ENCODE peak calls at places on chromosome 18, in nine cellular contexts. W is cardiac muscle cell, Z is prostate gland, U is stomach, J is right lobe of liver, R is iPS DF 6.9, V is kidney epithelial cell, X is endothelial cell of umbilical vein, C is body of pancreas. D is an unnamed sample. For H3K36me3, the result is how much of the 10 kb centered on the place peaks cover.

GRCh38 chr18:11052800-11053199 is 96.6 kb downstream of the PIEZO2 start:
- DNase-seq in J (no peak), U (no peak), Z (no peak), W (no peak), C (no peak), V (no peak), R (no peak), X (no peak), D (no peak)

GRCh38 chr18:42233908-42234307 is 278.9 kb downstream of the PIK3C3 start:
- DNase-seq in V (no peak), R (no peak), J (no peak), W (no peak), U (no peak), X (no peak), C (no peak), Z (no peak), D (no peak)

GRCh38 chr18:36718705-36719328 is 110.0 kb downstream of the TPGS2 start:
- DNase-seq in Z (no peak), C (no peak), W (no peak), V (no peak), U (no peak), R (no peak), X (no peak), J (no peak), D (no peak)

GRCh38 chr18:11983592-11983991 is 2.3 kb downstream of the IMPA2 start:
- DNase-seq in Z (no peak), R (no peak), U (no peak), J (no peak), W (no peak), C (peak), V (no peak), X (no peak), D (peak)

GRCh38 chr18:6592522-6592921 is 137.0 kb upstream of the ARHGAP28 start:
- DNase-seq in J (no peak), V (no peak), X (no peak), R (no peak), C (no peak), U (no peak), W (no peak), Z (no peak), D (no peak)

GRCh38 chr18:72991379-72991778 is 123.6 kb upstream of the NETO1 start:
- DNase-seq in J (no peak), V (no peak), R (no peak), X (no peak), Z (no peak), C (no peak), W (no peak), U (no peak), D (no peak)

GRCh38 chr18:41126541-41127235 is 828.3 kb upstream of the PIK3C3 start:
- DNase-seq in C (no peak), Z (no peak), W (no peak), R (no peak), J (no peak), V (peak), X (peak), U (no peak), D (no peak)

GRCh38 chr18:76573325-76574025 is 78.4 kb upstream of the ZNF516 start:
- DNase-seq in U (no peak), W (no peak), R (no peak), X (no peak), V (no peak), Z (no peak), C (no peak), J (peak), D (no peak)

GRCh38 chr18:7158201-7158600 is 40.6 kb upstream of the LAMA1 start:
- DNase-seq in J (no peak), V (no peak), Z (no peak), C (no peak), X (no peak), W (no peak), R (no peak), U (no peak), D (no peak)

GRCh38 chr18:1475867-1476266 is 571.2 kb downstream of the ADCYAP1 start:
- DNase-seq in J (no peak), X (no peak), W (no peak), U (no peak), C (no peak), V (no peak), R (no peak), Z (no peak), D (no peak)

GRCh38 chr18:45688834-45689233 is 35.1 kb upstream of the SLC14A1 start:
- DNase-seq in J (no peak), X (no peak), V (no peak), R (no peak), U (no peak), C (no peak), W (no peak), Z (no peak), D (no peak)

GRCh38 chr18:28588884-28589549 is 412.1 kb upstream of the CDH2 start:
- DNase-seq in Z (no peak), V (no peak), C (no peak), U (no peak), J (no peak), R (no peak), X (no peak), W (no peak), D (no peak)

GRCh38 chr18:37691162-37691561 is 125.6 kb upstream of the CELF4 start:
- DNase-seq in U (no peak), R (no peak), C (no peak), W (no peak), J (no peak), Z (no peak), V (no peak), X (no peak), D (no peak)

DNA sequence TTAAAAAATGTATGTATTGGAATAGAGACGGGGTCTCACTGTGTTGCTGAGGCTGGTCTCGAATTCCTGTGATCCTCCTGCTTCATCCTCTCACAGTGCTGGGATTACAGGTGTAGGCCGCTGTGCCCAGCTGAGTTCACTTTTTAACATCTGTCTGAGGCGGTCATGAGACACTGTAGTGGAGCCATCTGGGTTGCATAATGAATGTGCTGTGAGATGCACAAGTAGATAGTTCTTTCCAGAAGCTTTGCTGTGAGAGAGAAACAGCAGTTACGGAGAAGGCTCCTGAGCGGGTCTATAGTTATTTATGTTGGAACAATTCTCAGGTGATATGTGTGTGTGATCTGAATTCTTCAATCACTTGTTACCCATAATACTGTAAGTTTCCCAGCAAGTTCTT is 3.1 kb downstream of the RMC1 start:
- DNase-seq in X (no peak), R (no peak), C (no peak), U (no peak), Z (no peak), V (no peak), W (no peak), J (no peak), D (no peak)
- H3K36me3 ChIP-seq in X (under half), R (under half), C (under half), U (under half), Z (under half), V (under half), W (under half), J (under half), D (under half)

GRCh38 chr18:31880186-31880898 is 62.6 kb downstream of the TRAPPC8 start:
- DNase-seq in C (no peak), J (no peak), U (no peak), Z (no peak), R (no peak), V (no peak), W (no peak), X (no peak), D (no peak)
- H3K36me3 ChIP-seq in C (under half), J (under half), U (under half), Z (under half), R (under half), V (under half), W (under half), X (under half), D (half or more)

DNA sequence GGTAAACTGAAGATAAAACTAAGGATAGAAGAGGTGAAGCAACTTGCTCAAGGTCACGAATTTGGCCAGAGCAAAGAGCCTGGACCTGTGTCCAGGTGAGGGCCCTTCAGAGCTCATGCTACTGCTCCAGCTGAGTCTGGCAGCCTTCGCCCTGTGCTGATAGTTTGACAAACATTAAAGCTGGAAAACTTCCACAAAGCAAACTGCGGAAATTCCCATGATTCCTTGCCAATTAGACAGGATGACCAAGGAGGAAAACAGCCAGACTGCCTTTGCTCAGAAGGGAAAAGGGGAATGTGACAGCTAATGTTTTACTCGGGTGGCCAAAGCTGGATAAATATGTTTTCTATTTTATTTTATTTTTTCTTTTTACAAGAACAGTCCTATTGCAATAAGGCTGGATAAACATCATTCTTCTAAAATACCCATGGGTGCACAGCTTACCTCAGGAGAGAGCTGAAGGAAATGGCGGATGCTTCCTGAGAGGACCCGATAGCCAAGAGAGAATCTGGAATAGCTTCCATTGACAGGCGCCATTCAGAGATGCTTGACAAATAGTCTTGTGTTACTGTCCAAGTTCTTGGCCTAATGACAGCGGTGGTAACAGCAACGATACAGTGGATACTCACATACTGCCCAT is 5.3 kb upstream of the CTAGE1 start:
- DNase-seq in V (no peak), W (no peak), C (peak), J (peak), Z (peak), U (peak), R (no peak), X (peak), D (no peak)
- H3K36me3 ChIP-seq in V (under half), W (under half), C (under half), J (under half), Z (under half), U (under half), R (under half), X (under half), D (under half)

GRCh38 chr18:74514860-74515495 is 18.8 kb downstream of the CNDP2 start:
- DNase-seq in V (no peak), W (no peak), J (no peak), Z (no peak), C (no peak), U (peak), X (no peak), R (no peak), D (no peak)
- H3K36me3 ChIP-seq in V (under half), W (under half), J (under half), Z (under half), C (under half), U (half or more), X (under half), R (half or more), D (half or more)

GRCh38 chr18:8627540-8627939 is 18.3 kb downstream of the RAB12 start:
- DNase-seq in J (no peak), Z (no peak), C (no peak), X (no peak), U (no peak), V (no peak), W (no peak), R (no peak), D (no peak)
- H3K36me3 ChIP-seq in J (under half), Z (under half), C (under half), X (under half), U (under half), V (under half), W (under half), R (under half), D (half or more)

GRCh38 chr18:4593895-4594294 is 138.8 kb upstream of the DLGAP1 start:
- DNase-seq in R (no peak), X (no peak), U (no peak), Z (no peak), J (no peak), C (no peak), W (no peak), V (no peak), D (no peak)

GRCh38 chr18:4603955-4604354 is 148.8 kb upstream of the DLGAP1 start:
- DNase-seq in V (no peak), W (peak), J (no peak), R (no peak), Z (no peak), C (no peak), X (no peak), U (no peak), D (peak)

GRCh38 chr18:4605222-4605621 is 150.1 kb upstream of the DLGAP1 start:
- DNase-seq in R (no peak), X (no peak), V (no peak), C (no peak), J (no peak), W (no peak), U (no peak), Z (no peak), D (no peak)

GRCh38 chr18:4599312-4599711 is 144.2 kb upstream of the DLGAP1 start:
- DNase-seq in X (no peak), C (no peak), V (no peak), R (no peak), Z (no peak), J (no peak), W (no peak), U (no peak), D (peak)
- H3K36me3 ChIP-seq in X (under half), C (under half), V (under half), R (under half), Z (under half), J (under half), W (under half), U (under half), D (under half)

DNA sequence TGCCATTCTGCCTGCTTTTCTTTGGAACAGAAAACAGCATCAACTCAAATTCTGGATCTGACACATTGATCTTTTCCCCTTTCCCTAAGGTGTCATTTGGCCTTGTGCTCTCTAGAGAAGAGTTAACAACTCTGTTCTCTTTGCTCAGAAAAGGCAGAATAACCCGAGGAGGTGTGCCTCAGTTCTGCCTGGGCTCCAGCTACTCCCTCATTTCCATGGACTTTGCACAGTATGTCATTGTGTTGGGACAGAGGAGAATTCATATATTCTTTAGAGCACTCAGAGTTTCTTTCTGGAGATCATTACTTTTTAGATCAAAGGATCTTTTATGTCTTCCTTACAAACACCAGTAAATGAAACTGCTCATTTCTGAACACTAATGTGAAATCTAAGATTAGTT is 249.1 kb downstream of the PHLPP1 start:
- DNase-seq in Z (no peak), C (no peak), V (no peak), J (no peak), R (no peak), X (no peak), W (no peak), U (no peak), D (no peak)
- H3K36me3 ChIP-seq in Z (under half), C (under half), V (under half), J (under half), R (under half), X (under half), W (under half), U (under half), D (under half)

DNA sequence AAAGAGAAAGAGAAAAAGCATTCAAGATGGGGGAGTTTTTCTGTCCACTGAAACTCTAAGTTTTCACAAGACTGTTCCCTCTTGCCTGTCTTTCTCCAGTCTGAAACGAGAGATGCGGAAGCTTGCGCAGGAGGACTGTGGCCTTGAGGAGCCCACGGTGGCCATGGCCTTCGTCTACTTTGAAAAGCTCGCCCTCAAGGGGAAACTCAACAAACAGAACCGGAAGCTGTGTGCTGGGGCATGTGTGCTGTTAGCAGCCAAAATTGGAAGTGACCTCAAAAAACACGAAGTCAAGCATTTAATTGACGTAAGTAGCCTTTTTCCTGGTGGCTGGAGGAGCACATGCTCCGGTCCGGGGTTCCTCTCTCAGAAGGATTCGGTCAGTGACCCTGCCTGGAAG is 118.3 kb downstream of the CABLES1 start:
- DNase-seq in U (no peak), Z (no peak), J (no peak), R (no peak), X (no peak), W (no peak), C (no peak), V (no peak), D (no peak)
- H3K36me3 ChIP-seq in U (under half), Z (under half), J (under half), R (under half), X (under half), W (under half), C (under half), V (under half), D (under half)

GRCh38 chr18:26052497-26052896 is 37.9 kb downstream of the SS18 start:
- DNase-seq in W (no peak), J (no peak), R (no peak), U (no peak), Z (no peak), X (no peak), V (no peak), C (no peak), D (no peak)

GRCh38 chr18:26051845-26052244 is 38.6 kb downstream of the SS18 start:
- DNase-seq in X (peak), W (no peak), R (no peak), V (no peak), J (no peak), C (no peak), Z (no peak), U (no peak), D (no peak)

GRCh38 chr18:26059357-26059756 is 31.1 kb downstream of the SS18 start:
- DNase-seq in C (no peak), R (no peak), J (no peak), X (no peak), W (peak), V (no peak), U (no peak), Z (no peak), D (no peak)

GRCh38 chr18:26056291-26056690 is 34.1 kb downstream of the SS18 start:
- DNase-seq in X (no peak), J (no peak), W (no peak), Z (no peak), R (no peak), C (no peak), U (no peak), V (no peak), D (no peak)

DNA sequence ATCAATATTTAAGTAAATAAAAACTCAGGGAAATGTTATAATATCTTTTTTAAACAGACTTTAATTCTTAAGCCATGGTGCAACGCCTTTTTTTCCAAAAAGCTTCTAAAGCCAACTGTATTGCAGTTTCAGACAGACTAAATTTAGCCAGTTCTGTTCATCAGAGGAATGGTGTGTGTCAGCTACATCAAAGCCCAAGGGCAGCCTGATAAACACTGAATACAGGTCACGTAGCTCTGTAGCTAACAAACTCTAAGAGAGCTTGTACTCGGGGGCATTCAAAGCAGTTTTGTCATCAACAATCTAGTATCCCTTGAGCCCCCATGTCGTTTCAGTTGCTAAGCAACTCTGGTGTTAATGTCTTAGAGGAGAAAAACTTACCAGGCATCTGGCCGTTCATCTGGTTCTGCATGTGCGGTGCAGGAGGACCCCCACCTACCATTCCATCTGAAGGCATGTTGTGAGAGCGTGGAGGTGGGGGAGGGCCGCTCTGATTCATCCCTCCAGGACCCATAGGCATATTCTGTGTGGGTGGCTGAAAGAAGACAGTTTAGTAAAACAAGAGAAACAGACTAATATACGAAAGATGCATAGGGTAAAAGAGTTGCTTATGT is 33.1 kb downstream of the SS18 start:
- DNase-seq in Z (no peak), U (no peak), X (no peak), J (no peak), R (no peak), W (peak), V (no peak), C (no peak), D (no peak)
- H3K36me3 ChIP-seq in Z (under half), U (under half), X (under half), J (under half), R (under half), W (under half), V (under half), C (under half), D (half or more)